ENCODE peak calls at places on chromosomes 16 and 17, in eight cellular contexts. P is HTR-8/SVneo; U is pancreas; Q is H1; G is H54; W is activated CD4-positive, alpha-beta T cell treated with anti-CD3 and anti-CD28 coated beads for 4 hours; O is left lung; H is activated gamma-delta T cell treated with Interleukin-2 at 50 U/mL for 16 hours. T is an unnamed sample.

GRCh38 chr17:79950711-79951110 is 85.0 kb downstream of the TBC1D16 start:
- DNase-seq in W (no peak), H (no peak), O (no peak), Q (no peak), U (peak), P (no peak), G (no peak), T (no peak)

GRCh38 chr17:67528751-67529436 is 151.8 kb downstream of the PITPNC1 start:
- DNase-seq in U (peak), Q (peak), P (peak), G (peak), W (no peak), O (peak), H (no peak), T (peak)

GRCh38 chr16:659618-660017 is 8.3 kb upstream of the RHOT2 start:
- DNase-seq in W (no peak), O (no peak), U (peak), P (no peak), Q (no peak), G (no peak), H (no peak), T (no peak)

GRCh38 chr16:66858740-66859396 is 14.7 kb downstream of the CA7 start:
- DNase-seq in H (no peak), U (no peak), G (peak), P (peak), O (peak), W (no peak), Q (no peak), T (peak)

GRCh38 chr16:81837312-81837748 is 58.2 kb downstream of the PLCG2 start:
- DNase-seq in W (no peak), G (no peak), P (no peak), H (no peak), O (no peak), U (no peak), Q (no peak), T (no peak)

GRCh38 chr17:17170346-17170976 is 35.7 kb downstream of the PLD6 start:
- DNase-seq in P (no peak), O (peak), Q (no peak), G (no peak), U (peak), H (no peak), W (no peak), T (no peak)

GRCh38 chr16:14641206-14641605 is 8.5 kb downstream of the BFAR start:
- DNase-seq in G (no peak), U (no peak), O (no peak), P (no peak), H (no peak), Q (no peak), W (no peak), T (no peak)

GRCh38 chr17:35214192-35214591 is 20.0 kb upstream of the SLC35G3 start:
- DNase-seq in Q (no peak), O (no peak), H (peak), P (no peak), U (no peak), W (no peak), G (no peak), T (no peak)

GRCh38 chr16:79651363-79651762 is 50.8 kb upstream of the MAF start:
- DNase-seq in O (peak), G (no peak), H (no peak), W (no peak), Q (no peak), U (no peak), P (no peak), T (peak)

GRCh38 chr17:80097307-80097630 is 4.1 kb upstream of the GAA start:
- DNase-seq in Q (no peak), H (no peak), U (no peak), G (no peak), W (no peak), P (no peak), O (no peak), T (no peak)

GRCh38 chr17:12983986-12984932 is 33.6 kb downstream of the ELAC2 start:
- DNase-seq in Q (no peak), U (peak), P (no peak), W (no peak), O (no peak), G (peak), H (no peak), T (peak)

GRCh38 chr17:60091908-60092331 is 13.2 kb upstream of the HEATR6 start:
- DNase-seq in U (no peak), W (no peak), O (no peak), G (no peak), H (no peak), Q (no peak), P (no peak), T (no peak)

GRCh38 chr17:14351493-14351892 is 50.6 kb downstream of the HS3ST3B1 start:
- DNase-seq in U (no peak), P (no peak), W (no peak), O (no peak), G (no peak), H (no peak), Q (no peak), T (no peak)

GRCh38 chr16:14511798-14512131 is 118.3 kb downstream of the PARN start:
- DNase-seq in G (no peak), O (no peak), H (no peak), P (no peak), W (no peak), U (no peak), Q (no peak), T (peak)

GRCh38 chr17:34447406-34447805 is 84.4 kb upstream of the CCL1 start:
- DNase-seq in U (peak), P (no peak), Q (no peak), G (no peak), W (no peak), H (no peak), O (no peak), T (no peak)